ENCODE peak calls at places on chromosome 11, in four cellular contexts. F is heart left ventricle, S is sigmoid colon, H is right lobe of liver. P is an unnamed sample.
A peak's percentile ranks its signal among the peaks of the same experiment; 100 is the strongest.

GRCh38 chr11:35672608-35673007 is 10.0 kb downstream of the TRIM44 start:
- DNase-seq in F (no peak), S (no peak), H (no peak), P (no peak)

GRCh38 chr11:110828086-110828485 is 115.8 kb upstream of the ARHGAP20 start:
- DNase-seq in F (no peak), S (no peak), H (no peak), P (no peak)

GRCh38 chr11:69044111-69045013 is 4.4 kb upstream of the TPCN2 start:
- DNase-seq in F (peak; percentile 74), H (peak; percentile 76), S (peak; percentile 92), P (peak; percentile 74)

GRCh38 chr11:129862123-129862522 is 33.3 kb downstream of the NFRKB start:
- DNase-seq in H (no peak), F (no peak), S (no peak), P (no peak)

GRCh38 chr11:133930767-133931448 is 25.9 kb downstream of the IGSF9B start:
- DNase-seq in H (no peak), F (no peak), S (no peak), P (no peak)

GRCh38 chr11:38460429-38460828 is 1862.4 kb upstream of the RAG2 start:
- DNase-seq in S (no peak), H (no peak), F (no peak), P (no peak)

GRCh38 chr11:20114588-20114987 is 45.7 kb downstream of the DBX1 start:
- DNase-seq in F (no peak), H (no peak), S (no peak), P (no peak)

GRCh38 chr11:118003021-118003423 is 16.8 kb downstream of the IL10RA start:
- DNase-seq in F (no peak), H (no peak), S (no peak), P (no peak)

GRCh38 chr11:44596541-44597276 is 31.2 kb downstream of the CD82 start:
- DNase-seq in H (no peak), S (no peak), F (no peak), P (no peak)

GRCh38 chr11:10426475-10426874 is 28.6 kb upstream of the AMPD3 start:
- DNase-seq in S (no peak), F (no peak), H (no peak), P (no peak)

GRCh38 chr11:3637201-3637600 is 4.6 kb downstream of the ART5 start:
- DNase-seq in S (no peak), F (no peak), H (no peak), P (no peak)

GRCh38 chr11:3188496-3189192 is 23.5 kb upstream of the OSBPL5 start:
- DNase-seq in S (no peak), H (no peak), F (no peak), P (no peak)

GRCh38 chr11:133841279-133842043 is 3.9 kb downstream of the SPATA19 start:
- DNase-seq in F (no peak), H (no peak), S (no peak), P (no peak)

GRCh38 chr11:8258771-8259170 is 4.9 kb downstream of the LMO1 start:
- DNase-seq in S (peak; percentile 38), F (no peak), H (no peak), P (no peak)

GRCh38 chr11:95228081-95228859 is 2.7 kb downstream of the SESN3 start:
- DNase-seq in F (no peak), S (no peak), H (no peak), P (no peak)

GRCh38 chr11:68831124-68831523 is 10.6 kb downstream of the CPT1A start:
- DNase-seq in H (peak; percentile 74), F (no peak), S (no peak), P (no peak)

GRCh38 chr11:117914398-117914761 is 14.8 kb downstream of the TMPRSS13 start:
- DNase-seq in F (peak; percentile 13), H (no peak), S (peak; percentile 55), P (no peak)

GRCh38 chr11:133835258-133836075 is 9.8 kb downstream of the SPATA19 start:
- DNase-seq in F (peak; percentile 44), H (no peak), S (no peak), P (peak; percentile 43)

GRCh38 chr11:43927925-43928707 is 14.3 kb upstream of the C11orf96 start:
- DNase-seq in F (no peak), H (no peak), S (no peak), P (no peak)

GRCh38 chr11:15146271-15147003 is 31.7 kb downstream of the INSC start:
- DNase-seq in H (no peak), F (no peak), S (no peak), P (no peak)

GRCh38 chr11:86594746-86595145 is 77.7 kb downstream of the ME3 start:
- DNase-seq in H (no peak), S (no peak), F (no peak), P (no peak)

GRCh38 chr11:88174627-88175003 is 628 bp downstream of the RAB38 start:
- DNase-seq in S (peak; percentile 85), H (peak; percentile 66), F (peak; percentile 50), P (peak; percentile 46)

GRCh38 chr11:36265793-36266628 is 23.2 kb downstream of the COMMD9 start:
- DNase-seq in H (peak; percentile 65), S (peak; percentile 68), F (peak; percentile 44), P (peak; percentile 20)

GRCh38 chr11:70577948-70578347 is 179.6 kb downstream of the CTTN start:
- DNase-seq in S (peak; percentile 39), F (peak; percentile 9), H (no peak), P (no peak)

GRCh38 chr11:70270877-70271634 is 566 bp downstream of the PPFIA1 start:
- DNase-seq in H (peak; percentile 69), S (peak; percentile 69), F (peak; percentile 44), P (peak; percentile 20)

GRCh38 chr11:73972187-73972586 is 10.5 kb downstream of the UCP2 start:
- DNase-seq in F (no peak), S (peak; percentile 25), H (peak; percentile 20), P (no peak)

GRCh38 chr11:66007201-66007634 is 4.6 kb upstream of the CST6 start:
- DNase-seq in F (no peak), S (no peak), H (no peak), P (no peak)

GRCh38 chr11:34468209-34468841 is 29.6 kb downstream of the CAT start:
- DNase-seq in F (no peak), H (no peak), S (no peak), P (no peak)

GRCh38 chr11:64660706-64661105 is 62.3 kb downstream of the NRXN2 start:
- DNase-seq in S (no peak), H (no peak), F (no peak), P (no peak)

GRCh38 chr11:68014157-68014965 is 4.2 kb downstream of the ALDH3B1 start:
- DNase-seq in S (peak; percentile 86), H (no peak), F (no peak), P (no peak)

GRCh38 chr11:3077174-3077839 is 20.1 kb upstream of the CARS1 start:
- DNase-seq in S (no peak), H (no peak), F (no peak), P (no peak)

GRCh38 chr11:68525930-68526329 is 65.4 kb downstream of the PPP6R3 start:
- DNase-seq in H (no peak), S (no peak), F (no peak), P (no peak)

GRCh38 chr11:106156290-106156937 is 79.0 kb downstream of the AASDHPPT start:
- DNase-seq in S (peak; percentile 67), F (no peak), H (no peak), P (no peak)

GRCh38 chr11:106152824-106153223 is 75.4 kb downstream of the AASDHPPT start:
- DNase-seq in H (no peak), S (no peak), F (no peak), P (no peak)

GRCh38 chr11:106152013-106152412 is 74.6 kb downstream of the AASDHPPT start:
- DNase-seq in H (no peak), F (no peak), S (no peak), P (no peak)
- TF ChIP-seq CTCF in H (no peak), F (no peak), S (no peak), P (no peak)

GRCh38 chr11:77468527-77468926 is 5.4 kb downstream of the PAK1 start:
- DNase-seq in F (no peak), H (no peak), S (no peak), P (no peak)

GRCh38 chr11:77470504-77470903 is 3.4 kb downstream of the PAK1 start:
- DNase-seq in S (no peak), F (no peak), H (no peak), P (no peak)

GRCh38 chr11:77473001-77473800 is 693 bp downstream of the PAK1 start:
- DNase-seq in S (peak; percentile 72), H (peak; percentile 79), F (peak; percentile 33), P (peak; percentile 45)

GRCh38 chr11:77471520-77472234 is 2.2 kb downstream of the PAK1 start:
- DNase-seq in F (no peak), H (no peak), S (no peak), P (no peak)

GRCh38 chr11:77470971-77471370 is 2.9 kb downstream of the PAK1 start:
- DNase-seq in F (no peak), S (no peak), H (no peak), P (no peak)
- H3K27ac ChIP-seq in F (no peak overlapping the region), S (no peak overlapping the region), H (no peak overlapping the region), P (no peak overlapping the region)

DNA sequence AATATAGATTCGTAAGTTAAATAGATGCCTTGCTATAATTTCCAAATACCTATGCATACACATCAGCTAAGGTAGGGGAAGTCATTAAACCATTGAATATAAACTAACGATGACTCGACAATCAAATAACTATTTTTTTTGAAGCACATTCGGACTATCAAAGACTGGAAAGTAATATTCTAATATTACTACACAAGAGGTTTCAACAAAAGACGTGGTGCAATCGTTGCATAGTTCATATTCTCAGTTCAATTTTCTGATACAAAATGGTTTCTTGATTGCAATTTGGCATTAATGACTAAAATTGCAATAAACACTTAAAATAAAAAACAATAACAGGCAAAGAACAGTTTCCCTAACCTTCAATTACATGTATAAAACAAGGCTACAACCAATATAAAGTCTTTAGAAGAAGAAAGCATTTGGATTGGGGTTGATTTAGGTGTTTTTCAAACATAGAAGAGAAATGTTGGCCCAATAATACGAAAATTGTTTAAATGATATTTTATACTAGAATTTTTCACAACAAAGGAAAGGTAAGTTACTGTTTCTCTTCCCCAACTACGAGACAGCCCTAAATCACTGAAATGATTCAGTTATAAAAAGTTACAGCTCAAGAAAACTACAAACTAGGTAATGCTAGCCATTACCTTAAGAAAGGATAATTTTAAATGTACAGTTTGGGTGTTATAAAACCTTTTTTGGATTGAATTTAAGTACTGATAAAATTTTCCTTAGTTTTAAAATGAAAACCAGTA is 17.6 kb downstream of the BLID start:
- DNase-seq in H (no peak), F (no peak), S (no peak), P (no peak)
- H3K27me3 ChIP-seq in H (no peaks in the 10 kb centered on the region), F (peaks cover 29% of the 10 kb centered on the region), S (no peaks in the 10 kb centered on the region), P (peaks cover 32% of the 10 kb centered on the region)

GRCh38 chr11:124152770-124153407 is 30.3 kb upstream of the OR10D3 start:
- DNase-seq in S (no peak), F (no peak), H (no peak), P (no peak)
- TF ChIP-seq CTCF in S (no peak), F (no peak), H (no peak), P (no peak)

GRCh38 chr11:111937461-111937769 is 272 bp downstream of the DIXDC1 start:
- DNase-seq in F (no peak), H (no peak), S (no peak), P (no peak)
- H3K27ac ChIP-seq in F (peak overlapping the region; percentile 80), H (peak overlapping the region; percentile 79), S (peak overlapping the region; percentile 86), P (peak overlapping the region; percentile 85)

GRCh38 chr11:45745065-45745811 is 59.7 kb upstream of the SLC35C1 start:
- DNase-seq in S (peak; percentile 84), H (no peak), F (peak; percentile 72), P (peak; percentile 77)

GRCh38 chr11:45751430-45751829 is 53.5 kb upstream of the SLC35C1 start:
- DNase-seq in S (no peak), F (no peak), H (no peak), P (no peak)

GRCh38 chr11:45752136-45752535 is 52.8 kb upstream of the SLC35C1 start:
- DNase-seq in H (no peak), S (no peak), F (no peak), P (no peak)

GRCh38 chr11:45750439-45750838 is 54.5 kb upstream of the SLC35C1 start:
- DNase-seq in F (no peak), H (no peak), S (no peak), P (no peak)

GRCh38 chr11:45748801-45749200 is 56.1 kb upstream of the SLC35C1 start:
- DNase-seq in H (no peak), S (no peak), F (no peak), P (no peak)
- H3K27me3 ChIP-seq in H (no peaks in the 10 kb centered on the region), S (no peaks in the 10 kb centered on the region), F (no peaks in the 10 kb centered on the region), P (no peaks in the 10 kb centered on the region)

P was measured in heart right ventricle.